ENCODE peak calls at places on chromosomes 6 and 20, in four cellular contexts. M is PC-9, G is fibroblast of lung, T is hepatocyte. S is an unnamed sample.
A peak's percentile ranks its signal among the peaks of the same experiment; 100 is the strongest.

GRCh38 chr20:32201296-32201976 is 6.1 kb downstream of the PLAGL2 start:
- DNase-seq in M (no peak), G (peak; percentile 51), T (no peak), S (peak; percentile 60)

GRCh38 chr6:154386848-154387717 is 30.5 kb upstream of the IPCEF1 start:
- DNase-seq in M (no peak), G (peak; percentile 95), T (peak; percentile 30), S (peak; percentile 79)

GRCh38 chr20:45791668-45792512 is at the start of the genes DNTTIP1 and WFDC3:
- DNase-seq in M (peak; percentile 88), G (peak; percentile 89), T (peak; percentile 97), S (peak; percentile 97)

GRCh38 chr20:29689411-29690225 is 1567.8 kb upstream of the DEFB115 start:
- DNase-seq in M (peak; percentile 6), G (no peak), T (no peak), S (peak; percentile 42)

GRCh38 chr6:5956939-5957338 is 49.8 kb downstream of the NRN1 start:
- DNase-seq in M (no peak), G (no peak), T (no peak), S (peak; percentile 33)

GRCh38 chr6:151616600-151616999 is 122.8 kb downstream of the CCDC170 start:
- DNase-seq in M (no peak), G (no peak), T (no peak), S (no peak)

GRCh38 chr6:159234102-159234553 is 64.9 kb downstream of the FNDC1 start:
- DNase-seq in M (no peak), G (no peak), T (no peak), S (no peak)

GRCh38 chr6:12601881-12602280 is 114.7 kb upstream of the PHACTR1 start:
- DNase-seq in M (no peak), G (no peak), T (no peak), S (peak; percentile 34)

GRCh38 chr6:166942393-166943168 is 13.8 kb downstream of the RNASET2 start:
- DNase-seq in M (no peak), G (peak; percentile 72), T (peak; percentile 45), S (no peak)

GRCh38 chr6:109762769-109763450 is 71.8 kb downstream of the FIG4 start:
- DNase-seq in M (no peak), G (peak; percentile 71), T (no peak), S (peak; percentile 17)

GRCh38 chr6:139198529-139199303 is 63.8 kb downstream of the HECA start:
- DNase-seq in M (no peak), G (no peak), T (no peak), S (no peak)

GRCh38 chr6:27168108-27168507 is 79.4 kb upstream of the PRSS16 start:
- DNase-seq in M (no peak), G (peak; percentile 50), T (no peak), S (peak; percentile 43)

GRCh38 chr6:42819803-42820508 is 38.1 kb downstream of the BICRAL start:
- DNase-seq in M (no peak), G (no peak), T (no peak), S (peak; percentile 53)

GRCh38 chr6:13517116-13517515 is 29.7 kb upstream of the GFOD1 start:
- DNase-seq in M (peak; percentile 11), G (peak; percentile 34), T (no peak), S (no peak)

GRCh38 chr6:34589140-34589539 is 33.0 kb upstream of the SPDEF start:
- DNase-seq in M (no peak), G (no peak), T (no peak), S (no peak)

GRCh38 chr6:167683028-167683862 is 143.5 kb upstream of the AFDN start:
- DNase-seq in M (peak; percentile 12), G (peak; percentile 93), T (peak; percentile 85), S (no peak)

GRCh38 chr6:77326029-77326428 is 137.3 kb downstream of the HTR1B start:
- DNase-seq in M (no peak), G (peak; percentile 2), T (no peak), S (peak; percentile 34)

GRCh38 chr20:31824554-31825313 is 5.6 kb downstream of the MYLK2 start:
- DNase-seq in M (no peak), G (no peak), T (no peak), S (no peak)

GRCh38 chr6:20253021-20253420 is 40.8 kb upstream of the MBOAT1 start:
- DNase-seq in M (no peak), G (no peak), T (no peak), S (no peak)

GRCh38 chr20:35004749-35005462 is 49.2 kb downstream of the MYH7B start:
- DNase-seq in M (no peak), G (no peak), T (no peak), S (no peak)

GRCh38 chr6:111242452-111242851 is 155.1 kb downstream of the SLC16A10 start:
- DNase-seq in M (peak; percentile 12), G (peak; percentile 91), T (no peak), S (no peak)

GRCh38 chr20:42530855-42531674 is 658.6 kb downstream of the PTPRT start:
- DNase-seq in M (peak; percentile 1), G (no peak), T (peak; percentile 54), S (peak; percentile 31)

GRCh38 chr6:43702522-43703440 is 15.2 kb upstream of the MRPS18A start:
- DNase-seq in M (peak; percentile 96), G (peak; percentile 79), T (peak; percentile 94), S (peak; percentile 97)

GRCh38 chr6:159677226-159677901 is 15.7 kb downstream of the SOD2 start:
- DNase-seq in M (no peak), G (no peak), T (no peak), S (no peak)

GRCh38 chr20:16699287-16699686 is 30.5 kb upstream of the SNRPB2 start:
- DNase-seq in M (no peak), G (no peak), T (no peak), S (no peak)

GRCh38 chr6:119856136-119856535 is 506.6 kb upstream of the MAN1A1 start:
- DNase-seq in M (peak; percentile 1), G (no peak), T (no peak), S (no peak)

GRCh38 chr6:127177030-127177928 is 58.8 kb downstream of the RSPO3 start:
- DNase-seq in M (no peak), G (peak; percentile 79), T (no peak), S (peak; percentile 77)

GRCh38 chr20:15278041-15278440 is 940.6 kb upstream of the FLRT3 start:
- DNase-seq in M (no peak), G (no peak), T (no peak), S (peak; percentile 1)

GRCh38 chr20:33711446-33711738 is 8.7 kb downstream of the PXMP4 start:
- DNase-seq in M (no peak), G (no peak), T (no peak), S (no peak)

GRCh38 chr6:101083533-101084172 is 202.5 kb upstream of the ASCC3 start:
- DNase-seq in M (no peak), G (peak; percentile 81), T (peak; percentile 8), S (peak; percentile 80)

GRCh38 chr20:327041-327945 is 1.9 kb downstream of the SOX12 start:
- DNase-seq in M (peak; percentile 95), G (peak; percentile 92), T (peak; percentile 96), S (peak; percentile 94)

GRCh38 chr20:325043-325888 is at the start of gene SOX12:
- DNase-seq in M (peak; percentile 99), G (peak; percentile 89), T (peak; percentile 98), S (peak; percentile 96)

GRCh38 chr20:325889-326644 is 715 bp downstream of the SOX12 start:
- DNase-seq in M (peak; percentile 54), G (peak; percentile 69), T (peak; percentile 85), S (peak; percentile 84)

GRCh38 chr20:327946-328563 is 2.7 kb downstream of the SOX12 start:
- DNase-seq in M (no peak), G (no peak), T (peak; percentile 9), S (peak; percentile 48)

DNA sequence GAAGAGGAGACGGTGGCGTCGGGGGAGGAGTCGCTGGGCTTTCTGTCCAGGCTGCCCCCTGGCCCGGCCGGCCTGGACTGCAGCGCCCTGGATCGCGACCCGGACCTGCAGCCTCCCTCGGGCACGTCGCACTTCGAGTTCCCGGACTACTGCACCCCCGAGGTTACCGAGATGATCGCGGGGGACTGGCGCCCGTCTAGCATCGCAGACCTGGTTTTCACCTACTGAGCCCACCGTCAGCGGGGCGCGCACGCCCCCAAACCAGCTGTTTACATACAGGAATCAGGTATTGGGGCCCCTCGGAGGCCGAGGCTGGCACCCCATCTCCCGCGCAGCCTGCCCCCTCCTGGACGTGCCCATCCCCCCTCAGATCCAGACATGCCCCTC is 1.3 kb downstream of the SOX12 start:
- DNase-seq in M (no peak), G (no peak), T (peak; percentile 62), S (peak; percentile 66)
- H3K4me1 ChIP-seq in M (peaks cover 20% of the 10 kb centered on the region), G (peaks cover 10% of the 10 kb centered on the region), T (peaks cover 5% of the 10 kb centered on the region), S (peaks cover 31% of the 10 kb centered on the region)

GRCh38 chr6:47034421-47034820 is 7.7 kb downstream of the ADGRF1 start:
- DNase-seq in M (no peak), G (peak; percentile 54), T (no peak), S (no peak)
- H2AFZ ChIP-seq in M (no peak overlapping the region), G (no peak overlapping the region), T (no peak overlapping the region), S (no peak overlapping the region)

GRCh38 chr6:1388081-1388926 is 1.1 kb upstream of the FOXF2 start:
- DNase-seq in M (no peak), G (no peak), T (no peak), S (no peak)
- TF ChIP-seq EZH2 in M (no peak), G (no peak), T (no peak), S (no peak)

GRCh38 chr6:156974897-156975296 is 197.7 kb downstream of the ARID1B start:
- DNase-seq in M (no peak), G (no peak), T (no peak), S (no peak)

GRCh38 chr6:156977527-156978291 is 200.5 kb downstream of the ARID1B start:
- DNase-seq in M (no peak), G (peak; percentile 53), T (no peak), S (peak; percentile 65)

GRCh38 chr6:156972145-156972544 is 195.0 kb downstream of the ARID1B start:
- DNase-seq in M (no peak), G (no peak), T (no peak), S (no peak)

GRCh38 chr6:156976144-156977088 is 199.2 kb downstream of the ARID1B start:
- DNase-seq in M (no peak), G (peak; percentile 63), T (no peak), S (peak; percentile 67)

GRCh38 chr6:156975414-156975813 is 198.2 kb downstream of the ARID1B start:
- DNase-seq in M (no peak), G (no peak), T (no peak), S (no peak)
- H3K4me1 ChIP-seq in M (peaks cover 21% of the 10 kb centered on the region), G (peaks cover 2% of the 10 kb centered on the region), T (peaks cover 5% of the 10 kb centered on the region), S (peaks cover 3% of the 10 kb centered on the region)

DNA sequence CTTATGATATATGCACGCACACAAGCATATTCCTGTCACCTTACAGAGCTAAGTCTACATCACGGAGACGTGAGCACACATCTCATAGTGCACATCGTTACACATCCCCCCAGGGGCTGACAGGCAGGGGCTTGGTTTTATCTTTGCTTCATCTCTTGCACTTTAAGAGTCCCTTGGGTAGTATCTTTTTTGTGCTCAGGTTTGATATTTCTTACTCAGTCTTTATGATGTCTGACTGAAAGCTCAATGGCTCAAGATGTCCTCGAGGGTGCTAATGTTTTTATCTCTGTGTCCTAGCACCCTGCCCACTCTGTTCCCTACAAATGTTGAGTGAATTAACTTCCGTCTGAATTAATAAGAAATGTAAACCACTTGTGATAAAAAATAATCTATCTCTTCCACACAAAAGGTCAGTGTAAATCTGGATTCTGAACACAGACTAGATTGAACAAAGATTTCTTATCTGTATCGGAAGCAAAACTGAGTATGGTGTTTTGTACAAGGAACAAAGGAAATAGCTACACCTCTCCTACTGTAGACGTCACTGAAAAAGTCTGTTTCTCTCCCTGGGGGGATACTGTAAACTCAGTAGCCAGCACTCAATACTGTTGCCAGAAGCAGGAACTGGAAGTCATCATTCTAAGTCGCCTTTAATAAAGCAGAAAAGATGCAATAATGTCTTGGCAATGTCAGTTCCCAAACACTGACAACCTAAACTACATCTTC is 195.1 kb downstream of the PRKN start:
- DNase-seq in M (no peak), G (no peak), T (no peak), S (no peak)
- H2AFZ ChIP-seq in M (no peak overlapping the region), G (no peak overlapping the region), T (no peak overlapping the region), S (no peak overlapping the region)

GRCh38 chr20:58228103-58228483 is 360 bp downstream of the ANKRD60 start:
- DNase-seq in M (no peak), G (no peak), T (no peak), S (peak; percentile 38)
- TF ChIP-seq EZH2 in M (no peak), G (peak; percentile 95), T (no peak), S (no peak)